ENCODE peak calls at places on chromosomes 11 and 22, in six cellular contexts. J is GM10248, H is tibial artery, P is T-helper 9 cell, Q is nephron progenitor cell, C is EH. N is an unnamed sample.
A peak's percentile ranks its signal among the peaks of the same experiment; 100 is the strongest.

GRCh38 chr11:121829159-121829643 is 286.8 kb downstream of the BLID start:
- DNase-seq in H (peak; percentile 41), P (no peak), J (no peak), C (peak; percentile 99), Q (no peak), N (no peak)

GRCh38 chr11:64094463-64095223 is 58.9 kb downstream of the FLRT1 start:
- DNase-seq in C (peak; percentile 89), P (no peak), J (no peak), Q (no peak), H (no peak), N (no peak)

GRCh38 chr22:45261407-45262088 is 20.9 kb upstream of the KIAA0930 start:
- DNase-seq in P (no peak), C (no peak), H (no peak), Q (no peak), J (no peak), N (no peak)

GRCh38 chr22:31062566-31063230 is 18.4 kb upstream of the SMTN start:
- DNase-seq in P (no peak), C (no peak), J (no peak), Q (no peak), H (no peak), N (no peak)

GRCh38 chr22:47392054-47392347 is 629.6 kb downstream of the TBC1D22A start:
- DNase-seq in Q (no peak), H (no peak), J (no peak), P (no peak), C (no peak), N (no peak)

GRCh38 chr11:117970400-117971024 is 15.7 kb upstream of the IL10RA start:
- DNase-seq in P (no peak), H (peak; percentile 48), J (no peak), Q (no peak), C (no peak), N (no peak)

GRCh38 chr22:23035557-23036277 is 34.6 kb upstream of the GNAZ start:
- DNase-seq in P (no peak), H (no peak), J (peak; percentile 37), Q (no peak), C (no peak), N (no peak)

GRCh38 chr22:21445437-21446127 is 21.6 kb upstream of the TMEM191C start:
- DNase-seq in J (no peak), H (peak; percentile 10), Q (no peak), C (no peak), P (no peak), N (no peak)

GRCh38 chr11:23078289-23078971 is 218.2 kb upstream of the CCDC179 start:
- DNase-seq in J (peak; percentile 15), Q (no peak), C (peak; percentile 59), H (no peak), P (no peak), N (no peak)